ENCODE peak calls at places on chromosomes 16 and 17, in seven cellular contexts. K is IMR-90, C is heart left ventricle, F is A549, G is spleen, I is ovary, D is Peyer's patch. S is an unnamed sample.

GRCh38 chr16:86297391-86297790 is 212.9 kb upstream of the FOXF1 start:
- DNase-seq in K (peak; percentile 74), C (no peak), F (no peak), G (no peak), I (no peak), D (peak; percentile 28), S (no peak)

GRCh38 chr17:58577696-58578095 is 63.3 kb upstream of the MTMR4 start:
- DNase-seq in K (peak; percentile 36), C (peak; percentile 30), F (peak; percentile 53), G (peak; percentile 74), I (peak; percentile 47), D (no peak), S (no peak)

GRCh38 chr17:57945999-57946797 is 9.0 kb downstream of the CUEDC1 start:
- DNase-seq in K (peak; percentile 58), C (no peak), F (no peak), G (no peak), I (no peak), D (no peak), S (no peak)

GRCh38 chr16:55240933-55241332 is 83.1 kb upstream of the IRX6 start:
- DNase-seq in K (no peak), C (no peak), F (no peak), G (no peak), I (no peak), D (no peak), S (no peak)

GRCh38 chr17:27671591-27671910 is 40.6 kb downstream of the LGALS9 start:
- DNase-seq in K (no peak), C (no peak), F (no peak), G (no peak), I (no peak), D (peak; percentile 19), S (no peak)

GRCh38 chr16:81693467-81694303 is 85.4 kb upstream of the PLCG2 start:
- DNase-seq in K (peak; percentile 86), C (no peak), F (no peak), G (no peak), I (no peak), D (peak; percentile 41), S (no peak)

GRCh38 chr16:16798504-16798903 is 419.6 kb downstream of the NPIPA7 start:
- DNase-seq in K (no peak), C (no peak), F (no peak), G (no peak), I (no peak), D (no peak), S (no peak)

GRCh38 chr17:8121531-8122390 is 2.1 kb downstream of the HES7 start:
- DNase-seq in K (peak; percentile 55), C (peak; percentile 56), F (peak; percentile 78), G (peak; percentile 87), I (peak; percentile 82), D (peak; percentile 65), S (no peak)

GRCh38 chr17:26818736-26819135 is 475.2 kb upstream of the WSB1 start:
- DNase-seq in K (peak; percentile 47), C (no peak), F (no peak), G (no peak), I (no peak), D (no peak), S (no peak)

GRCh38 chr16:997440-998051 is 16.0 kb downstream of the SOX8 start:
- DNase-seq in K (peak; percentile 41), C (peak; percentile 54), F (peak; percentile 72), G (no peak), I (no peak), D (no peak), S (no peak)

GRCh38 chr17:11097121-11097520 is 143.9 kb upstream of the SHISA6 start:
- DNase-seq in K (no peak), C (no peak), F (no peak), G (no peak), I (no peak), D (no peak), S (no peak)

GRCh38 chr17:2435852-2436251 is 35.0 kb upstream of the MNT start:
- DNase-seq in K (no peak), C (no peak), F (no peak), G (no peak), I (no peak), D (no peak), S (no peak)

GRCh38 chr16:8660841-8661301 is 13.5 kb upstream of the ABAT start:
- DNase-seq in K (peak; percentile 58), C (peak; percentile 25), F (peak; percentile 47), G (peak; percentile 87), I (peak; percentile 78), D (peak; percentile 79), S (no peak)

GRCh38 chr17:26782153-26782552 is 511.8 kb upstream of the WSB1 start:
- DNase-seq in K (no peak), C (no peak), F (no peak), G (peak; percentile 39), I (no peak), D (peak; percentile 34), S (no peak)

GRCh38 chr16:84603115-84603816 is 14.6 kb downstream of the COTL1 start:
- DNase-seq in K (peak; percentile 99), C (peak; percentile 57), F (peak; percentile 84), G (peak; percentile 91), I (peak; percentile 69), D (no peak), S (peak; percentile 81)

GRCh38 chr17:67629963-67630320 is 87.8 kb upstream of the NOL11 start:
- DNase-seq in K (peak; percentile 75), C (no peak), F (no peak), G (no peak), I (no peak), D (no peak), S (no peak)

GRCh38 chr16:81367821-81368220 is 53.1 kb downstream of the GAN start:
- DNase-seq in K (no peak), C (no peak), F (no peak), G (no peak), I (no peak), D (no peak), S (no peak)

GRCh38 chr17:82267575-82268379 is 5.7 kb downstream of the CSNK1D start:
- DNase-seq in K (peak; percentile 96), C (peak; percentile 91), F (peak; percentile 94), G (peak; percentile 86), I (peak; percentile 87), D (peak; percentile 95), S (peak; percentile 98)

GRCh38 chr17:8576895-8577294 is 53.6 kb downstream of the MYH10 start:
- DNase-seq in K (no peak), C (no peak), F (no peak), G (no peak), I (no peak), D (no peak), S (no peak)

GRCh38 chr16:76038097-76038496 is 239.1 kb upstream of the CNTNAP4 start:
- DNase-seq in K (no peak), C (no peak), F (no peak), G (no peak), I (no peak), D (no peak), S (no peak)

GRCh38 chr16:89957214-89957785 is 8.7 kb downstream of the DEF8 start:
- DNase-seq in K (no peak), C (no peak), F (no peak), G (peak; percentile 80), I (no peak), D (no peak), S (no peak)

GRCh38 chr16:89375021-89375420 is 115.3 kb downstream of the ANKRD11 start:
- DNase-seq in K (peak; percentile 87), C (no peak), F (no peak), G (peak; percentile 83), I (no peak), D (no peak), S (no peak)

GRCh38 chr16:2952679-2953078 is 11.4 kb upstream of the KREMEN2 start:
- DNase-seq in K (no peak), C (no peak), F (no peak), G (no peak), I (no peak), D (no peak), S (no peak)

GRCh38 chr17:51499906-51500305 is 239.6 kb downstream of the UTP18 start:
- DNase-seq in K (no peak), C (no peak), F (no peak), G (no peak), I (no peak), D (no peak), S (no peak)
- TF ChIP-seq POLR2A in K (no peak), C (no peak), F (no peak), G (no peak), I (no peak), D (no peak), S (no peak)

DNA sequence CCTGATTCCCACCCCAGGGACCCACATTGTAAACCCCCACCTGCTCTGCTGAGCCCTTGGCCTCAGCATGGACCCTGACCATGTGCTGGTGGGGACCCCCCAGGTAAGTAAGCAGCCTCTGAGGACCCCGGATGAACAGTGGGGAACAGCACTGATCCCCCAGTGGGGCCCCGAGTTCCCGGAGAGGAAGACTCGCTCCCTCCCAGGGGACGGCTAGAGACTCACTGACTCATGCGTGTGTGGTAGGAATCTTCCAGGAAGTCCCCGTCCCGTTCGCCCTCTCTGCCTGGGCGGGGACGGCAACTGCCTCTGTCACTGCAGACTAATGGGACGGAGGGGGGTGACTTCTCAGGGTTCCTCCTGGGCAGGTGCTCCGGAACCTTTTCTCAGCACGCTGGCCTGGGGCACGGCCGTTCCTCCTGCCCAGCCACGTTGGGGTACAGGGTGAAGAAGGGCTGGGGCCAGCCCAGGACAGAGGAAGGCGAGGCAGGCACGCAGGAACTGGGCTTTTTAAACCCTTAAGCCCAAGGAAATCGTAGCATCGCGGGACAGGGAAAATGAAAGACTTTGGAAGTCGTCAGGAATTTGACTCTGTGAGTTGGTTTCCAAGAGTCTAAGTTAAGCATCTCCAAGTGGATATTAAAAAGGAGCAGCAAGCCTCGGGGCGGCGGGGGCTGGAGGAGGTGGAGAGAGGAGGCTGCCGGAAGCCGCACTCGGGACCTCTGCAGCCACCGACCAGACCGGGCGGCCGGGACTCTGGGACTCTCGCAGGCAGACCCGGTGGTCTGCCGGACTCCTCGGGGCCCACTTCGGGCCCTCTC is 178.7 kb downstream of the SEC14L1 start:
- DNase-seq in K (peak; percentile 86), C (peak; percentile 86), F (peak; percentile 95), G (peak; percentile 93), I (peak; percentile 73), D (peak; percentile 90), S (peak; percentile 95)
- TF ChIP-seq POLR2A in K (peak; percentile 41), C (no peak), F (peak; percentile 46), G (no peak), I (no peak), D (peak; percentile 92), S (peak; percentile 79)

GRCh38 chr17:45410144-45411091 is 22.3 kb downstream of the ARHGAP27 start:
- DNase-seq in K (no peak), C (peak; percentile 63), F (no peak), G (peak; percentile 95), I (no peak), D (peak; percentile 55), S (no peak)
- TF ChIP-seq POLR2A in K (no peak), C (no peak), F (no peak), G (no peak), I (no peak), D (no peak), S (no peak)

DNA sequence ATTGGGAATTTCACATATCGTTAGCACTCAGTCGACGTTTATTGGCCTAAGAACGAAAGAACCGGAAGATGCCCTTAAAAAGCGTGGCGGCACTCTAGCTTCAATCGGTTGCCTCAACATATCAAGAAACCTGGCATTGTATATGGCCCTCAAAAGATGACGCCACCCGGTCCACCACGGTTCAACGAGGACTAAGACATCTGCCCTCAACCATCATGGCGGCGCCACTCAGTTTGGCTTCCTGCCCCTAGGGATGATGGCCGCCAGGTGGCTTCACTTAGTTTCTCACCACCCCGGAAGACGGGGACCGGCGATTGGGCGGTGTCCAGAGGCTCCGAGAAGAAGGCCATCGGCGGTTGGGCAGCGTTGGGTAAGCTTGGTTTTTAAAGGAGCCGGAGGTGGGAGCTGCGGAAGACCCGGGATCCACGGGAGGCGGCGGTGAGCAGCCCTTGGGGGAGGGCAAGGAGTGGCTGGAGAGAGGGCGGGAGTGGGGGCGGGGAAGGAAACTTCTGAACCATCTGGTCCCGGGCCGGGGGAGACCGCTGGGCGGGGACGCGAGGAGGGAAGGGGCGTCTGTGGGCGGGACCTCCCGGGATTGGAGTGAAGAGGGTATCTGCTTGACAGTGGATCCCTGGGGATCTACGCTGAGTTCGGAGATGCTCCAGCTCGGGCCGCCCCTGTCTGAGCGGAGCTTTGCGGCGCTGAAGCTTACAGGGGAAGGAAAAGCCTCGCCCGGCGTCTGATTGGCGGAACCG is at the start of gene PRR14:
- DNase-seq in K (peak; percentile 99), C (peak; percentile 100), F (peak; percentile 92), G (peak; percentile 100), I (peak; percentile 100), D (peak; percentile 100), S (peak; percentile 100)
- TF ChIP-seq POLR2A in K (no peak), C (no peak), F (no peak), G (peak; percentile 35), I (peak; percentile 41), D (peak; percentile 65), S (no peak)

S was measured in gastrocnemius medialis.